ENCODE peak calls at places on chromosomes 5 and 9, in four cellular contexts. I is GM23338, N is HFF-Myc, O is D721Med. P is an unnamed sample.

GRCh38 chr5:139745800-139746690 is 49.6 kb upstream of the PSD2 start:
- DNase-seq in I (peak), N (no peak), O (peak), P (no peak)

GRCh38 chr9:33161011-33161588 is 6.0 kb downstream of the B4GALT1 start:
- DNase-seq in I (no peak), N (peak), O (no peak), P (peak)

GRCh38 chr5:140157032-140157781 is 17.8 kb upstream of the CYSTM1 start:
- DNase-seq in I (peak), N (peak), O (peak), P (peak)

GRCh38 chr9:136520053-136520540 is 25.8 kb downstream of the NOTCH1 start:
- DNase-seq in I (no peak), N (no peak), O (no peak), P (no peak)

GRCh38 chr9:135212961-135213360 is 125.5 kb downstream of the OLFM1 start:
- DNase-seq in I (no peak), N (no peak), O (no peak), P (no peak)

GRCh38 chr9:135344523-135344901 is 135.1 kb upstream of the PPP1R26 start:
- DNase-seq in I (peak), N (no peak), O (peak), P (no peak)

GRCh38 chr9:27165670-27166069 is 56.6 kb downstream of the TEK start:
- DNase-seq in I (peak), N (no peak), O (no peak), P (no peak)

GRCh38 chr5:102670224-102670836 is 84.8 kb upstream of the PAM start:
- DNase-seq in I (peak), N (no peak), O (no peak), P (no peak)

GRCh38 chr9:134892221-134892620 is 11.6 kb downstream of the FCN2 start:
- DNase-seq in I (no peak), N (no peak), O (no peak), P (no peak)

GRCh38 chr5:172450861-172451695 is 3.2 kb downstream of the SH3PXD2B start:
- DNase-seq in I (peak), N (no peak), O (no peak), P (no peak)

GRCh38 chr5:122323738-122324137 is 11.7 kb downstream of the SNCAIP start:
- DNase-seq in I (no peak), N (no peak), O (no peak), P (no peak)

GRCh38 chr9:127903557-127904475 is 4.4 kb upstream of the ST6GALNAC6 start:
- DNase-seq in I (peak), N (no peak), O (no peak), P (no peak)

GRCh38 chr5:72600401-72600981 is 93.3 kb upstream of the ZNF366 start:
- DNase-seq in I (no peak), N (peak), O (no peak), P (no peak)

GRCh38 chr5:133783481-133783880 is 171.1 kb upstream of the FSTL4 start:
- DNase-seq in I (no peak), N (no peak), O (no peak), P (no peak)

GRCh38 chr5:15600035-15600434 is 100.1 kb downstream of the FBXL7 start:
- DNase-seq in I (no peak), N (no peak), O (no peak), P (no peak)

GRCh38 chr5:108557686-108558085 is 175.8 kb upstream of the FBXL17 start:
- DNase-seq in I (no peak), N (no peak), O (no peak), P (no peak)

GRCh38 chr5:168085321-168086040 is 206.0 kb upstream of the WWC1 start:
- DNase-seq in I (no peak), N (no peak), O (no peak), P (no peak)

GRCh38 chr5:8033261-8033660 is 164.3 kb downstream of the MTRR start:
- DNase-seq in I (no peak), N (no peak), O (no peak), P (no peak)

GRCh38 chr5:134541736-134542376 is 16.4 kb downstream of the JADE2 start:
- DNase-seq in I (peak), N (no peak), O (no peak), P (no peak)

GRCh38 chr9:37784291-37784639 is 599 bp downstream of the EXOSC3 start:
- DNase-seq in I (no peak), N (no peak), O (no peak), P (no peak)

GRCh38 chr9:122464633-122465567 is 12.8 kb downstream of the OR1J1 start:
- DNase-seq in I (peak), N (peak), O (peak), P (peak)

GRCh38 chr9:121698627-121699270 is 47.3 kb downstream of the DAB2IP start:
- DNase-seq in I (peak), N (no peak), O (peak), P (no peak)

GRCh38 chr5:15013654-15014463 is 142.3 kb upstream of the ANKH start:
- DNase-seq in I (peak), N (peak), O (peak), P (peak)

GRCh38 chr9:136618578-136619547 is 43.9 kb upstream of the EGFL7 start:
- DNase-seq in I (no peak), N (no peak), O (no peak), P (no peak)

GRCh38 chr9:75826292-75826691 is 64.2 kb upstream of the PCSK5 start:
- DNase-seq in I (no peak), N (no peak), O (no peak), P (no peak)

GRCh38 chr5:126373621-126374416 is 49.4 kb upstream of the GRAMD2B start:
- DNase-seq in I (no peak), N (no peak), O (no peak), P (no peak)

GRCh38 chr5:74232281-74232680 is 408.2 kb downstream of the ENC1 start:
- DNase-seq in I (no peak), N (peak), O (no peak), P (no peak)

GRCh38 chr5:1644810-1645571 is 121.2 kb upstream of the LPCAT1 start:
- DNase-seq in I (peak), N (peak), O (peak), P (peak)

GRCh38 chr9:33676746-33677505 is 118.4 kb upstream of the PRSS3 start:
- DNase-seq in I (peak), N (no peak), O (no peak), P (no peak)

GRCh38 chr5:161513952-161514351 is 32.6 kb downstream of the GABRB2 start:
- DNase-seq in I (no peak), N (no peak), O (no peak), P (no peak)

GRCh38 chr5:59146729-59147128 is 563.9 kb downstream of the RAB3C start:
- DNase-seq in I (no peak), N (no peak), O (no peak), P (no peak)

GRCh38 chr5:148809781-148810524 is 16.5 kb upstream of the ADRB2 start:
- DNase-seq in I (no peak), N (no peak), O (no peak), P (no peak)

GRCh38 chr5:14739538-14739937 is 75.0 kb downstream of the OTULIN start:
- DNase-seq in I (no peak), N (no peak), O (no peak), P (no peak)

GRCh38 chr5:129903466-129904101 is 681 bp upstream of the CHSY3 start:
- DNase-seq in I (peak), N (no peak), O (no peak), P (no peak)

GRCh38 chr5:129904102-129904666 is at the start of gene CHSY3:
- DNase-seq in I (peak), N (no peak), O (peak), P (peak)

GRCh38 chr5:129904667-129905466 is 602 bp downstream of the CHSY3 start:
- DNase-seq in I (peak), N (no peak), O (peak), P (no peak)

GRCh38 chr5:129902806-129903205 is 1.5 kb upstream of the CHSY3 start:
- DNase-seq in I (no peak), N (no peak), O (no peak), P (no peak)

GRCh38 chr5:129899454-129899853 is 4.8 kb upstream of the CHSY3 start:
- DNase-seq in I (no peak), N (no peak), O (no peak), P (no peak)
- TF ChIP-seq CTCF in I (peak), N (no peak), O (peak), P (peak)

DNA sequence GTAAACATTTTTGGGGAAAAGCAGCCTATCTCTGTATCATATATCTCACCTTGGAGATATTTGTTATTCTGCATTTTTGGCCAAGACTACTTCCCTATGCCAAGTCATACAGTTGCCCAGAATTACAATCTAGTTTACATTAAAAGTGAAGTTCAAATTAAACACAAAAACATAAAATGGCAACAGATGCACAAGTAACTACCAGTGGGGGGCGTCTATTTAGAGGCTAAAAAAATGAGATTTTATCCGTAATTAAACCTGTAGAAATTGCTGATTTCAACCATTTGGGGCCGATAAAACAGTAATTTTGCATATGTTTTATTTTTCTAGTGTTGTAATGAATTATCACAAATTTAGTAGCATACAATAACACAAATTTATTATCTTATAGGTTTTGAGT is 787.1 kb upstream of the CHD1 start:
- DNase-seq in I (peak), N (no peak), O (no peak), P (no peak)
- TF ChIP-seq CTCF in I (peak), N (no peak), O (no peak), P (no peak)

GRCh38 chr5:114018178-114018577 is 343.7 kb upstream of the KCNN2 start:
- DNase-seq in I (peak), N (no peak), O (no peak), P (no peak)
- TF ChIP-seq CTCF in I (peak), N (peak), O (peak), P (no peak)

GRCh38 chr5:180332051-180332517 is 21.1 kb downstream of the GFPT2 start:
- DNase-seq in I (peak), N (no peak), O (no peak), P (no peak)
- TF ChIP-seq CTCF in I (peak), N (peak), O (no peak), P (peak)

GRCh38 chr9:14731294-14731981 is 8.9 kb upstream of the CER1 start:
- DNase-seq in I (no peak), N (no peak), O (no peak), P (no peak)

GRCh38 chr9:14733130-14733529 is 10.6 kb upstream of the CER1 start:
- DNase-seq in I (no peak), N (no peak), O (no peak), P (no peak)

GRCh38 chr9:14730367-14730958 is 7.9 kb upstream of the CER1 start:
- DNase-seq in I (no peak), N (peak), O (no peak), P (no peak)
- TF ChIP-seq CTCF in I (no peak), N (no peak), O (no peak), P (no peak)

DNA sequence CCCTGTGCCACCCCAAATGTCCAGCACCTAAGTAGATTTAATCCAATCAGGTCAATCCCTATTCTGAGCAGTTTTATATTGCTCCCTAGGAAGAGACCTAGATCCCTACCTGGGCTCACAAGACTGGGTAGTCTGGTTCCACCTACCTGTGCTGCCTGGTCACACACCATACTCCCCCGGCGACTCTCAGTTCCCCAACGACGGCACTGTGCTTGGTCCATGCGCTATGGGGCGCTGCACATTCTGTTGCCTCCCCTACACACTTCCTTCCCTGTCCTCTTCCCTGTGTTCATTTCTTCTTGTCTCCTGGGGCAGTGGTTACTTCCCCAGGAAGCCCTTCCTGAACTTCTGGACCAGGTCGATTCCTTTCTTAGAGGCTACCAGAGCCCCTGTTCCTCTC is 109.9 kb upstream of the IL12B start:
- DNase-seq in I (peak), N (no peak), O (no peak), P (no peak)
- TF ChIP-seq CTCF in I (no peak), N (no peak), O (no peak), P (no peak)